ENCODE peak calls at places on chromosomes 2 and 18, in four cellular contexts. W is MM.1S; J is islet precursor cell; Q is activated CD4-positive, CD25-positive, alpha-beta regulatory T cell treated with anti-CD3 and anti-CD28 coated beads, Interleukin-2, amount 50 U/mL, for 72 hours. R is an unnamed sample.

GRCh38 chr2:676647-677055 is 555 bp downstream of the TMEM18 start:
- DNase-seq in W (peak), Q (peak), J (peak), R (peak)

GRCh38 chr2:174328309-174329156 is 6.2 kb upstream of the SP9 start:
- DNase-seq in J (peak), Q (no peak), W (no peak), R (no peak)

GRCh38 chr2:128543646-128544045 is 225.0 kb upstream of the HS6ST1 start:
- DNase-seq in W (no peak), Q (no peak), J (peak), R (no peak)

GRCh38 chr2:127082974-127083373 is 24.0 kb downstream of the BIN1 start:
- DNase-seq in W (no peak), Q (no peak), J (no peak), R (no peak)

GRCh38 chr18:22194151-22194598 is 24.8 kb downstream of the GATA6 start:
- DNase-seq in Q (no peak), J (peak), W (no peak), R (no peak)

GRCh38 chr2:217431577-217432269 is 571.1 kb downstream of the TNS1 start:
- DNase-seq in J (no peak), W (no peak), Q (no peak), R (no peak)

GRCh38 chr2:184765048-184765881 is 166.9 kb downstream of the ZNF804A start:
- DNase-seq in W (peak), J (no peak), Q (no peak), R (peak)

GRCh38 chr2:43899589-43899988 is 60.8 kb downstream of the ABCG8 start:
- DNase-seq in W (no peak), J (no peak), Q (no peak), R (no peak)

GRCh38 chr2:235098736-235099494 is 147.1 kb downstream of the SH3BP4 start:
- DNase-seq in Q (no peak), J (no peak), W (no peak), R (no peak)

R was measured in GF-D8.